ENCODE peak calls at places on chromosomes 13 and 19, in eight cellular contexts. One of them, this sample, is unnamed.

GRCh38 chr19:58001895-58002369 is 688 bp downstream of the ZNF606 start:
- DNase-seq in CD4-positive, CD25-positive, alpha-beta regulatory T cell: no peak
- DNase-seq in SK-N-SH: peak
- DNase-seq in HCT116: no peak
- DNase-seq in pancreas: no peak
- DNase-seq in mesendoderm: peak
- DNase-seq in RWPE2: no peak
- DNase-seq in iPS DF 6.9: no peak
- DNase-seq in this sample: no peak

GRCh38 chr13:110516500-110516899 is 45.0 kb downstream of the RAB20 start:
- DNase-seq in mesendoderm: no peak
- DNase-seq in iPS DF 6.9: no peak
- DNase-seq in pancreas: peak
- DNase-seq in HCT116: no peak
- DNase-seq in CD4-positive, CD25-positive, alpha-beta regulatory T cell: no peak
- DNase-seq in RWPE2: no peak
- DNase-seq in SK-N-SH: no peak
- DNase-seq in this sample: no peak

GRCh38 chr13:27790523-27790922 is 1.8 kb upstream of the GSX1 start:
- DNase-seq in pancreas: no peak
- DNase-seq in CD4-positive, CD25-positive, alpha-beta regulatory T cell: no peak
- DNase-seq in iPS DF 6.9: no peak
- DNase-seq in HCT116: no peak
- DNase-seq in SK-N-SH: no peak
- DNase-seq in RWPE2: no peak
- DNase-seq in mesendoderm: no peak
- DNase-seq in this sample: no peak

GRCh38 chr19:32318884-32319520 is 26.4 kb upstream of the ZNF507 start:
- DNase-seq in RWPE2: no peak
- DNase-seq in HCT116: peak
- DNase-seq in SK-N-SH: peak
- DNase-seq in mesendoderm: peak
- DNase-seq in iPS DF 6.9: no peak
- DNase-seq in CD4-positive, CD25-positive, alpha-beta regulatory T cell: no peak
- DNase-seq in pancreas: no peak
- DNase-seq in this sample: no peak

GRCh38 chr13:88153353-88153752 is 482.2 kb downstream of the SLITRK5 start:
- DNase-seq in SK-N-SH: no peak
- DNase-seq in CD4-positive, CD25-positive, alpha-beta regulatory T cell: no peak
- DNase-seq in HCT116: no peak
- DNase-seq in pancreas: no peak
- DNase-seq in RWPE2: no peak
- DNase-seq in iPS DF 6.9: no peak
- DNase-seq in mesendoderm: no peak
- DNase-seq in this sample: no peak

GRCh38 chr19:5265260-5265659 is 75.4 kb downstream of the PTPRS start:
- DNase-seq in HCT116: no peak
- DNase-seq in SK-N-SH: no peak
- DNase-seq in pancreas: peak
- DNase-seq in RWPE2: no peak
- DNase-seq in CD4-positive, CD25-positive, alpha-beta regulatory T cell: no peak
- DNase-seq in mesendoderm: no peak
- DNase-seq in iPS DF 6.9: no peak
- DNase-seq in this sample: no peak

GRCh38 chr19:6062274-6062673 is 48.0 kb downstream of the RFX2 start:
- DNase-seq in CD4-positive, CD25-positive, alpha-beta regulatory T cell: peak
- DNase-seq in HCT116: no peak
- DNase-seq in SK-N-SH: no peak
- DNase-seq in mesendoderm: no peak
- DNase-seq in RWPE2: no peak
- DNase-seq in pancreas: no peak
- DNase-seq in iPS DF 6.9: no peak
- DNase-seq in this sample: no peak

GRCh38 chr19:4688587-4688986 is 18.4 kb upstream of the MYDGF start:
- DNase-seq in mesendoderm: no peak
- DNase-seq in iPS DF 6.9: no peak
- DNase-seq in pancreas: no peak
- DNase-seq in HCT116: no peak
- DNase-seq in CD4-positive, CD25-positive, alpha-beta regulatory T cell: no peak
- DNase-seq in SK-N-SH: no peak
- DNase-seq in RWPE2: no peak
- DNase-seq in this sample: no peak

GRCh38 chr19:4606921-4607678 is 32.2 kb upstream of the TNFAIP8L1 start:
- DNase-seq in RWPE2: no peak
- DNase-seq in mesendoderm: peak
- DNase-seq in iPS DF 6.9: no peak
- DNase-seq in SK-N-SH: peak
- DNase-seq in HCT116: no peak
- DNase-seq in CD4-positive, CD25-positive, alpha-beta regulatory T cell: no peak
- DNase-seq in pancreas: peak
- DNase-seq in this sample: no peak

GRCh38 chr13:88376762-88377388 is 705.7 kb downstream of the SLITRK5 start:
- DNase-seq in HCT116: no peak
- DNase-seq in iPS DF 6.9: no peak
- DNase-seq in RWPE2: no peak
- DNase-seq in pancreas: no peak
- DNase-seq in SK-N-SH: no peak
- DNase-seq in mesendoderm: no peak
- DNase-seq in CD4-positive, CD25-positive, alpha-beta regulatory T cell: no peak
- DNase-seq in this sample: no peak

GRCh38 chr19:7605490-7606222 is 10.0 kb downstream of the CAMSAP3 start:
- DNase-seq in pancreas: no peak
- DNase-seq in RWPE2: no peak
- DNase-seq in CD4-positive, CD25-positive, alpha-beta regulatory T cell: peak
- DNase-seq in mesendoderm: peak
- DNase-seq in HCT116: peak
- DNase-seq in SK-N-SH: peak
- DNase-seq in iPS DF 6.9: peak
- DNase-seq in this sample: no peak

GRCh38 chr13:108315273-108315672 is 45.8 kb downstream of the TNFSF13B start:
- DNase-seq in RWPE2: no peak
- DNase-seq in pancreas: no peak
- DNase-seq in CD4-positive, CD25-positive, alpha-beta regulatory T cell: no peak
- DNase-seq in HCT116: no peak
- DNase-seq in iPS DF 6.9: no peak
- DNase-seq in SK-N-SH: no peak
- DNase-seq in mesendoderm: peak
- DNase-seq in this sample: no peak

GRCh38 chr13:61812286-61812685 is 396.6 kb upstream of the PCDH20 start:
- DNase-seq in pancreas: no peak
- DNase-seq in mesendoderm: no peak
- DNase-seq in iPS DF 6.9: no peak
- DNase-seq in CD4-positive, CD25-positive, alpha-beta regulatory T cell: no peak
- DNase-seq in RWPE2: no peak
- DNase-seq in SK-N-SH: no peak
- DNase-seq in HCT116: no peak
- DNase-seq in this sample: no peak

GRCh38 chr13:109737606-109738005 is 48.8 kb downstream of the IRS2 start:
- DNase-seq in RWPE2: no peak
- DNase-seq in pancreas: no peak
- DNase-seq in iPS DF 6.9: no peak
- DNase-seq in HCT116: no peak
- DNase-seq in SK-N-SH: no peak
- DNase-seq in CD4-positive, CD25-positive, alpha-beta regulatory T cell: no peak
- DNase-seq in mesendoderm: no peak
- DNase-seq in this sample: no peak

GRCh38 chr13:114146629-114147028 is 14.2 kb upstream of the RASA3 start:
- DNase-seq in RWPE2: peak
- DNase-seq in iPS DF 6.9: no peak
- DNase-seq in CD4-positive, CD25-positive, alpha-beta regulatory T cell: no peak
- DNase-seq in pancreas: peak
- DNase-seq in HCT116: no peak
- DNase-seq in SK-N-SH: peak
- DNase-seq in mesendoderm: peak
- DNase-seq in this sample: no peak

GRCh38 chr19:15320118-15320517 is 12.2 kb downstream of the BRD4 start:
- DNase-seq in mesendoderm: no peak
- DNase-seq in pancreas: no peak
- DNase-seq in HCT116: no peak
- DNase-seq in RWPE2: no peak
- DNase-seq in CD4-positive, CD25-positive, alpha-beta regulatory T cell: no peak
- DNase-seq in SK-N-SH: no peak
- DNase-seq in iPS DF 6.9: no peak
- DNase-seq in this sample: no peak

GRCh38 chr13:97325738-97326137 is 103.6 kb downstream of the MBNL2 start:
- DNase-seq in CD4-positive, CD25-positive, alpha-beta regulatory T cell: no peak
- DNase-seq in SK-N-SH: no peak
- DNase-seq in HCT116: no peak
- DNase-seq in pancreas: no peak
- DNase-seq in RWPE2: no peak
- DNase-seq in iPS DF 6.9: no peak
- DNase-seq in mesendoderm: no peak
- DNase-seq in this sample: no peak

DNA sequence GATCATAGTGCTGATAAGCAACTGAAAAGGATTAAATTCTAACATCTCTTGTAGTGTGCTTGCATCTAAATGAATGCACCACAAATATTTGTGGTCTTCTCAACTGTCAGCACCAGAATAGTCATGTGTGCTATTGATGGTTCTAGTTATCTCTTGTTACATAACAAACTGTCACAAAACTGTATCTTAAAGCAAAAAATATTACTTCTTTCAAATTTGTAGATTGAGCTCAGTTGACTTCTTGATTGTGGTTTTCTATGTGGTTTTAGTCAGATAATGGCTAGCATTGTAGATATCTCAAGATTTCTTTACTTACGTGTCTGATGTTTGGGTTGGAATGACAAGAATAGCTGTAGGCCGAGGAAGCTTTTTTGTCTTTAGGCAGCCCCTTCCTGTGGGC is 431.3 kb downstream of the SLITRK6 start:
- DNase-seq in mesendoderm: no peak
- DNase-seq in RWPE2: no peak
- DNase-seq in CD4-positive, CD25-positive, alpha-beta regulatory T cell: no peak
- DNase-seq in pancreas: no peak
- DNase-seq in iPS DF 6.9: no peak
- DNase-seq in SK-N-SH: no peak
- DNase-seq in HCT116: no peak
- DNase-seq in this sample: no peak
- H3K27ac ChIP-seq in mesendoderm: no peak
- H3K27ac ChIP-seq in RWPE2: no peak
- H3K27ac ChIP-seq in CD4-positive, CD25-positive, alpha-beta regulatory T cell: no peak
- H3K27ac ChIP-seq in pancreas: no peak
- H3K27ac ChIP-seq in iPS DF 6.9: no peak
- H3K27ac ChIP-seq in SK-N-SH: no peak
- H3K27ac ChIP-seq in HCT116: no peak
- H3K27ac ChIP-seq in this sample: no peak

GRCh38 chr13:95099541-95099940 is 201.7 kb downstream of the ABCC4 start:
- DNase-seq in iPS DF 6.9: no peak
- DNase-seq in SK-N-SH: no peak
- DNase-seq in CD4-positive, CD25-positive, alpha-beta regulatory T cell: no peak
- DNase-seq in HCT116: no peak
- DNase-seq in mesendoderm: no peak
- DNase-seq in RWPE2: no peak
- DNase-seq in pancreas: no peak
- DNase-seq in this sample: no peak

GRCh38 chr13:95106562-95106961 is 194.7 kb downstream of the ABCC4 start:
- DNase-seq in RWPE2: no peak
- DNase-seq in CD4-positive, CD25-positive, alpha-beta regulatory T cell: no peak
- DNase-seq in HCT116: no peak
- DNase-seq in iPS DF 6.9: no peak
- DNase-seq in pancreas: no peak
- DNase-seq in SK-N-SH: no peak
- DNase-seq in mesendoderm: peak
- DNase-seq in this sample: no peak

GRCh38 chr13:95098916-95099315 is 202.3 kb downstream of the ABCC4 start:
- DNase-seq in HCT116: no peak
- DNase-seq in SK-N-SH: no peak
- DNase-seq in RWPE2: no peak
- DNase-seq in CD4-positive, CD25-positive, alpha-beta regulatory T cell: no peak
- DNase-seq in pancreas: no peak
- DNase-seq in mesendoderm: no peak
- DNase-seq in iPS DF 6.9: no peak
- DNase-seq in this sample: no peak

DNA sequence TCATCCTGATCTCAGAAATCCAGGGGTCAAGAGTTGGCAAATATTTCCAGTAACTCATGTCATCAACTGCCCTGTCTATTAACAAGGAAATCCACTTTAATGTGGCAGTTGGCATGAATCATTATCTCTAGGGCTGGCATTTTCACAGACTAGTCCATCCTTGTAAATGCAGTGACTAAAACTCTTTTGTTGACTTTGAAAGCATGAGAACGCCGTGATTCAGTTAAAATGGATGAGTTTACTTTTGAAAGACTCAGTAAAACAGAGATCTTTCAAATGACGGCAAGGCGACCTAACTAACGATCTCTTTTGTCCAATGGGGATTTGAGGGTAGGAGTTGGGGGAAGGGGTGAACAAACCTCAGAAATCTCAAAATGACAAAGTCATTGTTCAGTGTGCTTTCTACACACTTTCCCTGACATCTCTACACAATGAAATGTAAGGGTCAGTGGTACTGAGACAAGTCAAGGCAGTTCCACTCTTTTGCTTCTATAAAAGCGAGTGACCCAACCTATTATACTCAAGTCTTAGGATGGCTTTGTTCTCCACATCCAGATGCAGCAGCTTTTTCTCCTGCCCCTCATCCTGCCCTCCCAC is 200.6 kb downstream of the ABCC4 start:
- DNase-seq in SK-N-SH: no peak
- DNase-seq in HCT116: no peak
- DNase-seq in iPS DF 6.9: no peak
- DNase-seq in pancreas: no peak
- DNase-seq in mesendoderm: no peak
- DNase-seq in CD4-positive, CD25-positive, alpha-beta regulatory T cell: no peak
- DNase-seq in RWPE2: no peak
- DNase-seq in this sample: no peak
- H3K27ac ChIP-seq in SK-N-SH: peak
- H3K27ac ChIP-seq in HCT116: peak
- H3K27ac ChIP-seq in iPS DF 6.9: no peak
- H3K27ac ChIP-seq in pancreas: no peak
- H3K27ac ChIP-seq in mesendoderm: no peak
- H3K27ac ChIP-seq in CD4-positive, CD25-positive, alpha-beta regulatory T cell: no peak
- H3K27ac ChIP-seq in RWPE2: peak
- H3K27ac ChIP-seq in this sample: no peak

DNA sequence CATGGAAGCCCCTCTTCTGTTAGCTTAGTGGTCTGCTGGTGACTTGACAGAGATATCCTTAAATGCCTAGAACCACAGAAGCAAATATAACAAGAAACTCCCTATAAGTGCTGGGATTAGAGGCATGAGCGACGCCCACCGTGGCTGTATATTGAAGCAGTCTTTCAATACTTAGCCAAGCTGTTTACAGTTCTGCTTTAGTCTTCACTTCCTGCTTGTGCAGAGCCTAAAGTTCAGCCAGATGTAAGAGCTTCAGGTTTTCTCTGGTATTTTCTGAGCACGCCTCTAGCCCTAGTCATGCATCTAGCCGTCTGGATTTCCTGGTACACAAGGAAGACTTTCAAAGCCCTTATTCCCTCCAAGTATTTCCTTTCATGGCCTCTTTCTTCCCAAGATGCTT is 28.5 kb downstream of the TRPM4 start:
- DNase-seq in pancreas: no peak
- DNase-seq in HCT116: no peak
- DNase-seq in SK-N-SH: no peak
- DNase-seq in iPS DF 6.9: no peak
- DNase-seq in RWPE2: no peak
- DNase-seq in CD4-positive, CD25-positive, alpha-beta regulatory T cell: no peak
- DNase-seq in mesendoderm: no peak
- DNase-seq in this sample: no peak
- H3K27ac ChIP-seq in pancreas: no peak
- H3K27ac ChIP-seq in HCT116: no peak
- H3K27ac ChIP-seq in SK-N-SH: no peak
- H3K27ac ChIP-seq in iPS DF 6.9: no peak
- H3K27ac ChIP-seq in RWPE2: no peak
- H3K27ac ChIP-seq in CD4-positive, CD25-positive, alpha-beta regulatory T cell: no peak
- H3K27ac ChIP-seq in mesendoderm: no peak
- H3K27ac ChIP-seq in this sample: no peak

GRCh38 chr13:31846984-31847752 is 107.8 kb downstream of the RXFP2 start:
- DNase-seq in HCT116: no peak
- DNase-seq in RWPE2: no peak
- DNase-seq in CD4-positive, CD25-positive, alpha-beta regulatory T cell: no peak
- DNase-seq in mesendoderm: peak
- DNase-seq in iPS DF 6.9: no peak
- DNase-seq in pancreas: no peak
- DNase-seq in SK-N-SH: peak
- DNase-seq in this sample: no peak
- H3K27ac ChIP-seq in HCT116: no peak
- H3K27ac ChIP-seq in RWPE2: no peak
- H3K27ac ChIP-seq in CD4-positive, CD25-positive, alpha-beta regulatory T cell: no peak
- H3K27ac ChIP-seq in mesendoderm: no peak
- H3K27ac ChIP-seq in iPS DF 6.9: no peak
- H3K27ac ChIP-seq in pancreas: no peak
- H3K27ac ChIP-seq in SK-N-SH: no peak
- H3K27ac ChIP-seq in this sample: no peak

This sample was measured in substantia nigra.